ENCODE peak calls at places on chromosome 17, in four cellular contexts. F is HepG2, B is Caco-2, P is endothelial cell. O is an unnamed sample.

GRCh38 chr17:38421224-38421841 is 6.9 kb upstream of the ARHGAP23 start:
- DNase-seq in P (no peak), F (no peak), B (no peak), O (no peak)

GRCh38 chr17:4565209-4566141 is 5.1 kb upstream of the GGT6 start:
- DNase-seq in B (peak), P (peak), F (peak), O (peak)

GRCh38 chr17:79741751-79742588 is 11.2 kb downstream of the ENPP7 start:
- DNase-seq in F (peak), P (peak), B (peak), O (peak)

GRCh38 chr17:17724307-17724921 is 43.2 kb downstream of the RAI1 start:
- DNase-seq in B (no peak), P (peak), F (no peak), O (peak)

GRCh38 chr17:5873781-5874180 is 196.4 kb upstream of the WSCD1 start:
- DNase-seq in P (no peak), B (no peak), F (no peak), O (no peak)

GRCh38 chr17:58755577-58756245 is at the start of gene PPM1E:
- DNase-seq in F (peak), P (peak), B (peak), O (peak)

GRCh38 chr17:82107341-82107860 is 9.4 kb upstream of the FASN start:
- DNase-seq in P (no peak), B (peak), F (peak), O (peak)

GRCh38 chr17:39867084-39867890 is 715 bp upstream of the ZPBP2 start:
- DNase-seq in P (no peak), B (no peak), F (no peak), O (no peak)

GRCh38 chr17:17062356-17062755 is 20.1 kb downstream of the MPRIP start:
- DNase-seq in F (no peak), P (no peak), B (no peak), O (no peak)

GRCh38 chr17:82173351-82174041 is 39.1 kb downstream of the CCDC57 start:
- DNase-seq in F (no peak), P (no peak), B (peak), O (peak)

GRCh38 chr17:46121165-46121764 is 72.0 kb downstream of the KANSL1 start:
- DNase-seq in F (no peak), P (no peak), B (no peak), O (no peak)

GRCh38 chr17:44769230-44769629 is 10.4 kb downstream of the ADAM11 start:
- DNase-seq in B (no peak), P (no peak), F (no peak), O (no peak)

GRCh38 chr17:35094902-35095301 is 24.8 kb downstream of the RAD51D start:
- DNase-seq in F (peak), B (no peak), P (no peak), O (no peak)

GRCh38 chr17:63512896-63513644 is 10.1 kb upstream of the KCNH6 start:
- DNase-seq in B (no peak), P (no peak), F (no peak), O (no peak)

GRCh38 chr17:63512388-63512787 is 10.8 kb upstream of the KCNH6 start:
- DNase-seq in P (no peak), B (no peak), F (no peak), O (no peak)

GRCh38 chr17:63514974-63515373 is 8.2 kb upstream of the KCNH6 start:
- DNase-seq in F (no peak), B (no peak), P (no peak), O (no peak)

GRCh38 chr17:63514477-63514876 is 8.7 kb upstream of the KCNH6 start:
- DNase-seq in B (no peak), F (no peak), P (no peak), O (no peak)

GRCh38 chr17:63511331-63511730 is 11.8 kb upstream of the KCNH6 start:
- DNase-seq in P (no peak), B (no peak), F (no peak), O (no peak)
- TF ChIP-seq CTCF in P (no peak), B (no peak), F (no peak), O (no peak)

GRCh38 chr17:67730706-67731105 is 13.0 kb downstream of the NOL11 start:
- DNase-seq in B (no peak), P (no peak), F (no peak), O (no peak)
- TF ChIP-seq CTCF in B (no peak), P (no peak), F (no peak), O (no peak)

DNA sequence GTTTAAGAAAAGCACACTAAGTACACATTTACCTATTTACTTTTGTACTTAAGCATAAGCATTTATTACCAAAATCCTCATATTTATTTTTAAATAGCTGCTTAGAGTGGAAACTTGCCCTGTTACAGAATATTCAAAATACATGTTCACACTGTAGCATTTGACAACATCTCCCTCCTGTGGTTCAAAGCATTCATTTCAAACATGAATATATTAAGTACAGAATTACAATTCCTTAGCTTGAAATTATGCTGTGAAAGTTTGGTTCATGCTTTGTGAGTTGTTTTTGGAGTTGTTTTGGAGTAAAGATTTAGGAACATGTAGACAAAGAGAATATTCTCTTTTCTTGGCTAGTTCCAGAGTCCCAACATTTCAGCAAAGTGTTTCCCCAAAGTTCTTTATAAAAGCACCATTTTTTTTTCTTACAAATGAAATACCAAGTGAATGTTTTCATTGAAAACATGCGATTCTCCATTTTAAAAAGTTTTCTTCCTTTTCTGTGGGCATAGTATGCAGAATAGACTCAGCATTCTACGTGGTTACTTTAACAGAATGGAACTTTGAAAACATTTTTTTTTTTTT is 33.2 kb downstream of the TUBD1 start:
- DNase-seq in B (no peak), P (no peak), F (peak), O (no peak)
- TF ChIP-seq CTCF in B (peak), P (no peak), F (peak), O (peak)

GRCh38 chr17:28715217-28715616 is 2.5 kb downstream of the RAB34 start:
- DNase-seq in P (no peak), B (no peak), F (no peak), O (no peak)

GRCh38 chr17:28712705-28713415 is 1.2 kb upstream of the PROCA1 start:
- DNase-seq in F (no peak), B (no peak), P (no peak), O (no peak)

GRCh38 chr17:28712037-28712704 is 483 bp upstream of the PROCA1 start:
- DNase-seq in P (peak), F (no peak), B (peak), O (peak)

GRCh38 chr17:28711723-28712036 is at the start of gene PROCA1:
- DNase-seq in B (no peak), F (no peak), P (no peak), O (peak)

GRCh38 chr17:28714281-28714680 is 2.6 kb upstream of the PROCA1 start:
- DNase-seq in P (no peak), B (no peak), F (no peak), O (no peak)
- TF ChIP-seq CTCF in P (no peak), B (no peak), F (peak), O (no peak)

GRCh38 chr17:61275395-61275794 is 124.2 kb upstream of the TBX2 start:
- DNase-seq in B (no peak), P (no peak), F (no peak), O (no peak)
- TF ChIP-seq CTCF in B (no peak), P (no peak), F (no peak), O (no peak)

GRCh38 chr17:55053855-55054254 is 85.3 kb downstream of the STXBP4 start:
- DNase-seq in P (no peak), B (no peak), F (no peak), O (peak)
- TF ChIP-seq CTCF in P (peak), B (peak), F (peak), O (no peak)

DNA sequence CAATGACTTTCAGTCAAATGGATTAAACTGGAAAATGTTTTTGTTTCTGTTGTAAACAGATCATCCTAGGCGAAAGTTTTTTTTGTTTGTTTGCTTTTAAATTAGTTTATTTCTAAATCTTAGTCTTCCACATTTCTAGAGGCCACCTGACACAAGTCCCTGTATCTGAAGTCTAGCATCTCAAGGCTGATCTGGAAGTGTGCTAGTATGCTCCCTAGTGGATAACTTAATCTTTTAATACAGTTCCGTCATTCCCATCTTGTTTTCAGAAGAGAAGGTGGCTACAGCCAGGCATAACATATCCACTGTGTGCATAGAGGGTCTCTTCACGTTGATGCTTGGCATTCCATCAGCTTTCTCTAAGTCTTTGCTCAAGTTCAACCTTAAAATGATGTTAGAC is 7.6 kb downstream of the IFT20 start:
- DNase-seq in F (no peak), B (no peak), P (no peak), O (no peak)
- TF ChIP-seq CTCF in F (no peak), B (no peak), P (no peak), O (peak)

GRCh38 chr17:77429985-77430752 is 289.4 kb downstream of the SEC14L1 start:
- DNase-seq in F (peak), P (peak), B (peak), O (peak)
- TF ChIP-seq CTCF in F (peak), P (peak), B (peak), O (peak)

DNA sequence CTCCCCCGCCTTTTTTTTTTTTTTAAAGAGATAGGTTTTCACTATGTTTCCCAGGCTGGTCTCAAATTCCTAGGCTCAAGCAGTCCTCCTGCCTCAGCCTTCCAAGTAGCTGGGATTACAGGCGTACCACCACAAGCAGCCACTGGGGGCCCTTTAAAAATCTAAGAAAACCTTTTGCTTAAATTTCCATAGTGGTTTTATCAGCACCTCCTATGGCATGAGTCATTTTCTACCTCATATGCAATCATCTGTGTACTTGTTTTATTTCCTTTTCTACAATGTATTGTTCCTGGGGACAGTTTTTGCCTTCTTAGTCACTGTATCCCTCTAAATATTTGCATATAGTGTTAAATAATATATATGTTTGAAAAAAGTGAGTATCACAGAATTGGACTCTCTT is 29.2 kb downstream of the GNA13 start:
- DNase-seq in B (peak), P (peak), F (peak), O (peak)
- TF ChIP-seq CTCF in B (peak), P (peak), F (no peak), O (peak)